ENCODE peak calls at places on chromosomes 11 and 22, in six cellular contexts. I, R, D, E, Y and M are unnamed samples.

GRCh38 chr11:116059909-116060308 is 555.7 kb upstream of the CADM1 start:
- DNase-seq in I (no peak), R (no peak), D (no peak), E (no peak), Y (no peak), M (no peak)

GRCh38 chr11:12200359-12201015 is 90.1 kb downstream of the MICAL2 start:
- DNase-seq in I (peak; percentile 68), R (no peak), D (peak; percentile 83), E (no peak), Y (peak; percentile 64), M (no peak)

GRCh38 chr22:20204821-20205220 is 54.0 kb upstream of the CCDC188 start:
- DNase-seq in I (no peak), R (no peak), D (no peak), E (no peak), Y (no peak), M (no peak)

GRCh38 chr22:37068859-37069258 is 17.3 kb downstream of the KCTD17 start:
- DNase-seq in I (no peak), R (no peak), D (no peak), E (no peak), Y (no peak), M (no peak)

GRCh38 chr11:78929092-78929905 is 354.6 kb upstream of the NARS2 start:
- DNase-seq in I (no peak), R (no peak), D (no peak), E (no peak), Y (no peak), M (no peak)

GRCh38 chr22:50581031-50581949 is 1.4 kb downstream of the CHKB start:
- DNase-seq in I (no peak), R (no peak), D (no peak), E (no peak), Y (no peak), M (no peak)

GRCh38 chr11:134640971-134641968 is 229.2 kb upstream of the B3GAT1 start:
- DNase-seq in I (no peak), R (no peak), D (no peak), E (no peak), Y (no peak), M (no peak)

GRCh38 chr11:101096036-101096704 is 33.4 kb downstream of the PGR start:
- DNase-seq in I (peak; percentile 18), R (no peak), D (no peak), E (no peak), Y (peak; percentile 67), M (peak; percentile 45)

GRCh38 chr11:7518811-7519562 is 5.2 kb downstream of the PPFIBP2 start:
- DNase-seq in I (no peak), R (no peak), D (no peak), E (no peak), Y (no peak), M (no peak)

GRCh38 chr11:69333906-69334305 is 40.0 kb downstream of the MYEOV start:
- DNase-seq in I (no peak), R (no peak), D (peak; percentile 34), E (no peak), Y (no peak), M (no peak)

GRCh38 chr11:122754553-122755322 is 83.6 kb upstream of the CRTAM start:
- DNase-seq in I (no peak), R (no peak), D (no peak), E (no peak), Y (no peak), M (no peak)

GRCh38 chr11:77876045-77876444 is 55.1 kb downstream of the AAMDC start:
- DNase-seq in I (no peak), R (no peak), D (no peak), E (no peak), Y (no peak), M (no peak)

GRCh38 chr11:92693146-92693545 is 276.3 kb upstream of the MTNR1B start:
- DNase-seq in I (no peak), R (no peak), D (peak; percentile 3), E (no peak), Y (no peak), M (no peak)

GRCh38 chr11:92696076-92696475 is 273.4 kb upstream of the MTNR1B start:
- DNase-seq in I (no peak), R (no peak), D (no peak), E (no peak), Y (no peak), M (no peak)

GRCh38 chr11:92702037-92702436 is 267.4 kb upstream of the MTNR1B start:
- DNase-seq in I (no peak), R (no peak), D (peak; percentile 3), E (no peak), Y (no peak), M (no peak)

GRCh38 chr11:92698742-92699141 is 270.7 kb upstream of the MTNR1B start:
- DNase-seq in I (no peak), R (no peak), D (no peak), E (no peak), Y (no peak), M (no peak)

DNA sequence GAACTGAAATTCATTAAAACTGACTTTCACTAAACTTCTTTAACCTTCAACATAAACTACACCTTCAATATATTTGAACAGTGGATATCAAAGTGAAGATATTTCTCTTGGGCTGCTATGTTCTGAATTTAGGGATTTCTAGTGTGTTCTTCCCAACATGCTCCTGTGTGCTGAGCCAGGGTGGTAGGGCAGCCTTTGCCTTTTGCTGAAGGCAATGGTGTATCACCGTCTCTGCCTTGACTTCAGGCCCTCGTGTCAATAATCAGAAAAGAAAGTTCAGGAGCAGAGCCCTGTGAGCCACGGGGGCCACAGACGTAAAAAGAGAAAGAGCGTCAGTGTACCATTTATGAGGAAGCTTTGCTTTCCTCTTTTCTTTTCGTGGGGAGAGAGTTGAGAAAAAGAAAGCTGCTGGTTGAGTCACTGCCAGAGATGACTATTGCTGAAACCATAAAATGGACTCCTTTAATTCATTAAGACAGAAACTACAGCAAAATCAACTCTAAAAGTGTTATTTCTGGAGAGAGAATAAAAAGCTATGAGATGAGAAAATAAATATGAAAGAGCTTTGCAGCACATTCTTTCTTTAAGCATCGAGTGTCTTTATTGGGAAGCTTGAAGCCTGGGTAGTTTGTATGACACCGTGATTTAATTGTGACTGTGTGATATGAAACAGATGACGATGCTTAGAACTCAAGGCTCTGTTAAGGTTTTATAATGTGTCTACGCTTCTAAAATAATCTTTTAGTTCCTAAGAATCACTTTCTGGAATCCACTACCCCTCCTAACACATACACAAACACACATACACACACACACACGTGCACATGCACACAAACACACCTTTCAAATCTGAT is 271.8 kb upstream of the MTNR1B start:
- DNase-seq in I (no peak), R (no peak), D (peak; percentile 2), E (no peak), Y (no peak), M (no peak)
- H3K4me3 ChIP-seq in I (no peak overlapping the region), R (no peak overlapping the region), D (no peak overlapping the region), E (no peak overlapping the region), Y (no peak overlapping the region), M (no peak overlapping the region)

GRCh38 chr11:65911682-65912568 is 6.9 kb downstream of the C11orf68 start:
- DNase-seq in I (peak; percentile 84), R (no peak), D (peak; percentile 87), E (peak; percentile 67), Y (peak; percentile 56), M (peak; percentile 97)
- H3K9me3 ChIP-seq in I (no peaks in the 10 kb centered on the region), R (no peaks in the 10 kb centered on the region), D (no peaks in the 10 kb centered on the region), E (no peaks in the 10 kb centered on the region), Y (no peaks in the 10 kb centered on the region), M (no peaks in the 10 kb centered on the region)

DNA sequence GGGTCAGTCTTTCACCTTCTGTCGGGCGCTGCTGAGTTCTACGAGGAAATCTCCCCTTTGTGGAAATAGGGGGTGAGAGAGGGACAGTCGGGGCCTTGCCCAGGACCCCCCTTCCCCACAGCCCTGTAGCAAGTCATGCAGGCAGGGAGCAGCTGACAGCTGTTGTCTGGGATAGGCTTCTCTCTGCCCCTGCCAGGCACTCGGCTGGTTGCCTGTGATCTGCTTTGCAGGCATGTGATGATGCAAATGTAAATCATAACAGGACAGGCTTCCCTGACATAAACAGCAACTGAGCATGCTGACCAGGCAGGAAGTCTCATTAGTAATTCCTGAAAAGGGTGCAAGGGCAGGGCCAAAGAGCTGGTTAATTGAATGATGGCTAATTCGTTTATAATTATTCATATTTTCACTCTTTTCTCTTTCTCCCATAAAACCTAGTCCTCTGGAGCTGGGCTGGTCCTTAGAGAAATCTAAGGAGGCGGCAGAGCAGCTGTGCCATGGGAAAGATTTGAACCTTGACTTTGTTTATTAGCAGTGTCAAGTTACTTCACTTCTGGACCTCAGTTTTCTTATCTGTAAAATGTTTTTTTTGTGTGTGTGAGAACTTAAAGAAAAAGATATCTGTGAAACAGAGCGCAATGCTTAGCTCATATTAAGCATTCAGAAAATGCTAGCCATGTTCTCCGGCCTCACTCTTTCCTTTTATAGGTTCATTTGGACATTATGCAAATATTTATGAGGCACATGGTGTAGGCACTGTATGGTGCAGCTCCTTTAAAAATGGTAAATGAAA is 129.7 kb downstream of the LDLRAD3 start:
- DNase-seq in I (peak; percentile 93), R (no peak), D (peak; percentile 92), E (peak; percentile 74), Y (peak; percentile 60), M (peak; percentile 95)
- H3K27me3 ChIP-seq in I (no peaks in the 10 kb centered on the region), R (no peaks in the 10 kb centered on the region), D (no peaks in the 10 kb centered on the region), E (no peaks in the 10 kb centered on the region), Y (no peaks in the 10 kb centered on the region), M (no peaks in the 10 kb centered on the region)

GRCh38 chr22:45413013-45413367 is 409 bp downstream of the SMC1B start:
- DNase-seq in I (no peak), R (no peak), D (no peak), E (no peak), Y (no peak), M (no peak)
- H3K4me3 ChIP-seq in I (no peak overlapping the region), R (no peak overlapping the region), D (no peak overlapping the region), E (peak overlapping the region; percentile 56), Y (peak overlapping the region; percentile 44), M (peak overlapping the region; percentile 63)

GRCh38 chr22:22022977-22023534 is 40.5 kb upstream of the TOP3B start:
- DNase-seq in I (no peak), R (no peak), D (no peak), E (no peak), Y (no peak), M (no peak)
- H3K9me3 ChIP-seq in I (no peaks in the 10 kb centered on the region), R (no peaks in the 10 kb centered on the region), D (no peaks in the 10 kb centered on the region), E (no peaks in the 10 kb centered on the region), Y (no peaks in the 10 kb centered on the region), M (no peaks in the 10 kb centered on the region)

GRCh38 chr11:16397355-16397754 is 41.0 kb upstream of the SOX6 start:
- DNase-seq in I (no peak), R (no peak), D (no peak), E (no peak), Y (no peak), M (no peak)
- H3K27me3 ChIP-seq in I (no peaks in the 10 kb centered on the region), R (no peaks in the 10 kb centered on the region), D (no peaks in the 10 kb centered on the region), E (no peaks in the 10 kb centered on the region), Y (no peaks in the 10 kb centered on the region), M (no peaks in the 10 kb centered on the region)

GRCh38 chr11:102783016-102783415 is 2.6 kb upstream of the MMP10 start:
- DNase-seq in I (no peak), R (no peak), D (no peak), E (no peak), Y (no peak), M (no peak)

GRCh38 chr11:102784380-102784779 is 4.0 kb upstream of the MMP10 start:
- DNase-seq in I (no peak), R (no peak), D (no peak), E (no peak), Y (no peak), M (no peak)

GRCh38 chr11:102780491-102780918 is at the start of gene MMP10:
- DNase-seq in I (peak; percentile 55), R (no peak), D (peak; percentile 74), E (no peak), Y (no peak), M (no peak)

GRCh38 chr11:102788334-102789035 is 8.1 kb upstream of the MMP10 start:
- DNase-seq in I (no peak), R (no peak), D (peak; percentile 27), E (no peak), Y (no peak), M (no peak)

GRCh38 chr11:102783720-102784119 is 3.3 kb upstream of the MMP10 start:
- DNase-seq in I (no peak), R (no peak), D (no peak), E (no peak), Y (no peak), M (no peak)
- H3K4me3 ChIP-seq in I (no peak overlapping the region), R (no peak overlapping the region), D (no peak overlapping the region), E (no peak overlapping the region), Y (no peak overlapping the region), M (no peak overlapping the region)